ENCODE peak calls at places on chromosomes 6 and 20, in five cellular contexts. O is astrocyte of the cerebellum, I is sigmoid colon, C is GM13976, J is fibroblast of lung. H is an unnamed sample.

GRCh38 chr20:48448601-48449384 is 379.0 kb downstream of the PREX1 start:
- DNase-seq in O (no peak), I (no peak), C (peak; percentile 50), J (peak; percentile 4), H (no peak)

GRCh38 chr6:90583179-90583578 is 3.7 kb downstream of the MAP3K7 start:
- DNase-seq in O (no peak), I (no peak), C (no peak), J (peak; percentile 11), H (no peak)

GRCh38 chr6:93751969-93752368 is 332.6 kb upstream of the EPHA7 start:
- DNase-seq in O (no peak), I (no peak), C (no peak), J (peak; percentile 8), H (no peak)

GRCh38 chr6:8245736-8246135 is 143.4 kb upstream of the EEF1E1 start:
- DNase-seq in O (no peak), I (no peak), C (no peak), J (no peak), H (no peak)

GRCh38 chr6:161486326-161486725 is 212.5 kb upstream of the AGPAT4 start:
- DNase-seq in O (peak; percentile 23), I (no peak), C (no peak), J (peak; percentile 84), H (no peak)

GRCh38 chr6:80132942-80133517 is 26.6 kb downstream of the BCKDHB start:
- DNase-seq in O (peak; percentile 49), I (peak; percentile 83), C (no peak), J (peak; percentile 65), H (no peak)

GRCh38 chr20:57553376-57554018 is 7.4 kb upstream of the PCK1 start:
- DNase-seq in O (no peak), I (no peak), C (no peak), J (no peak), H (no peak)

GRCh38 chr20:58017237-58017969 is 211.1 kb downstream of the ANKRD60 start:
- DNase-seq in O (no peak), I (peak; percentile 82), C (no peak), J (peak; percentile 89), H (no peak)

GRCh38 chr6:24283043-24283985 is 74.5 kb downstream of the DCDC2 start:
- DNase-seq in O (peak; percentile 78), I (peak; percentile 81), C (peak; percentile 71), J (peak; percentile 81), H (peak; percentile 14)

GRCh38 chr20:22101606-22102005 is 396.1 kb downstream of the PAX1 start:
- DNase-seq in O (no peak), I (no peak), C (no peak), J (no peak), H (no peak)

GRCh38 chr20:22106308-22106938 is 401.0 kb downstream of the PAX1 start:
- DNase-seq in O (peak; percentile 26), I (no peak), C (no peak), J (no peak), H (no peak)
- TF ChIP-seq CTCF in O (peak; percentile 38), I (peak; percentile 61), C (no peak), J (no peak), H (peak; percentile 29)

GRCh38 chr20:22524393-22525015 is 59.9 kb downstream of the FOXA2 start:
- DNase-seq in O (no peak), I (no peak), C (no peak), J (no peak), H (no peak)
- TF ChIP-seq CTCF in O (no peak), I (no peak), C (no peak), J (no peak), H (no peak)

GRCh38 chr20:44016525-44016924 is 101.9 kb downstream of the TOX2 start:
- DNase-seq in O (no peak), I (no peak), C (no peak), J (no peak), H (no peak)
- TF ChIP-seq CTCF in O (no peak), I (no peak), C (no peak), J (no peak), H (no peak)

DNA sequence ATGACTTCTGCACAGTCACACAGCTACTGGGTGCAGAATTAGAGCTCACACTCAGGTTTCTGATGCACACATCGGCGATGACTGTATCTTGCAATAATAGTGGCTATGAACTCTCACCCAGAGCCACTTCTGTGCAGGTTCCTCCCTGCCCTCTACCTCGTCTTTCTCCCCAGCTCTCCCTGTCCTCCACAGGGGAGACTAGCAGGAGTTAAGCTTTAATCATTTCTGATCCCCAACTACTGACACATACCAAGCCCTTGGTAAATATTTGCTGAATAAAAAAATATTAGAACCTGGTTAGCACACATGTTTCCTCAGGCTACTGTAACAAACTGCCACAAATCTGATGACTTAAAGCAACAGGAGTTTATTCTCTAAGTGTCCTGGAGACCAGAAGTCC is 222.7 kb upstream of the FOXA2 start:
- DNase-seq in O (no peak), I (no peak), C (no peak), J (no peak), H (no peak)
- TF ChIP-seq CTCF in O (no peak), I (no peak), C (no peak), J (no peak), H (no peak)

GRCh38 chr6:77133031-77133430 is 330.3 kb downstream of the HTR1B start:
- DNase-seq in O (no peak), I (no peak), C (no peak), J (no peak), H (no peak)
- TF ChIP-seq CTCF in O (no peak), I (no peak), C (no peak), J (no peak), H (no peak)

DNA sequence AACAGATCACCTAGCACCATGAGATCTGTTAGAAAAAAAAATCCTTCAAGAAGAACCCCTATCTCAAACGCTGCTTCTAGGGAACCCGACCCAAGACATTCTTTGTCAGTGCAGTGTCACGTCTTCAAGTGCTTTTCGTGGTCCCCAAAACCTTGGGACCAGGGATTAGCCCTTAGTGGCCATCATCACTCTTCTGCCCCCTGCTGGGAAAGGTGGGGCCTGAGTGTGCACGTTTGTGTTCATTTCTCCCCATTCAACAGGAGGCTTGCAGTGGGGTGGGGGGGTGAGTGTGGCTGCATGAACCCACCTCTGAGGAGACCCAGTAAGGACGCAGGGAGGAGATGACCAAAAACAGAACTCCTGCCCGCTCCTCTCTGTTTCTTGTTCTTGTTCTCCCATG is 218.2 kb upstream of the RNF24 start:
- DNase-seq in O (no peak), I (no peak), C (no peak), J (no peak), H (no peak)
- TF ChIP-seq CTCF in O (peak; percentile 16), I (no peak), C (no peak), J (peak; percentile 37), H (no peak)